ENCODE peak calls at places on chromosomes 13 and 19, in seven cellular contexts. O is Ammon's horn; Y is choroid plexus epithelial cell; L is myocyte; P is NAMALWA; W is glutamatergic neuron; F is naive thymus-derived CD4-positive, alpha-beta T cell. Q is an unnamed sample.

GRCh38 chr13:98629055-98629454 is 52.1 kb upstream of the STK24 start:
- DNase-seq in O (no peak), Y (no peak), L (no peak), P (no peak), W (no peak), F (no peak), Q (no peak)

GRCh38 chr13:94162289-94162688 is 317.2 kb downstream of the DCT start:
- DNase-seq in O (no peak), Y (no peak), L (no peak), P (no peak), W (no peak), F (no peak), Q (peak)

GRCh38 chr13:99987180-99988047 is 5.8 kb downstream of the ZIC2 start:
- DNase-seq in O (no peak), Y (no peak), L (no peak), P (no peak), W (peak), F (no peak), Q (no peak)

GRCh38 chr13:22945321-22946226 is 235.2 kb upstream of the SGCG start:
- DNase-seq in O (no peak), Y (no peak), L (no peak), P (no peak), W (no peak), F (no peak), Q (no peak)

GRCh38 chr19:32924200-32924599 is 47.6 kb downstream of the CEP89 start:
- DNase-seq in O (no peak), Y (no peak), L (no peak), P (no peak), W (no peak), F (no peak), Q (no peak)

GRCh38 chr13:43805681-43806128 is 18.9 kb upstream of the ENOX1 start:
- DNase-seq in O (no peak), Y (peak), L (no peak), P (no peak), W (no peak), F (no peak), Q (no peak)

GRCh38 chr19:33193864-33194362 is at the start of gene LRP3:
- DNase-seq in O (peak), Y (peak), L (peak), P (no peak), W (peak), F (no peak), Q (no peak)

GRCh38 chr19:19480688-19481087 is 34.7 kb downstream of the TSSK6 start:
- DNase-seq in O (no peak), Y (no peak), L (peak), P (no peak), W (no peak), F (no peak), Q (no peak)

GRCh38 chr13:42101821-42102580 is 53.6 kb downstream of the DGKH start:
- DNase-seq in O (no peak), Y (no peak), L (no peak), P (no peak), W (no peak), F (no peak), Q (no peak)

GRCh38 chr19:4241824-4242430 is 5.0 kb upstream of the YJU2 start:
- DNase-seq in O (peak), Y (no peak), L (no peak), P (no peak), W (no peak), F (no peak), Q (no peak)

GRCh38 chr19:6616011-6616410 is 25.1 kb upstream of the CD70 start:
- DNase-seq in O (no peak), Y (no peak), L (no peak), P (no peak), W (no peak), F (no peak), Q (no peak)

GRCh38 chr19:18469245-18470107 is 31.5 kb upstream of the ISYNA1 start:
- DNase-seq in O (peak), Y (peak), L (peak), P (peak), W (peak), F (peak), Q (peak)

GRCh38 chr19:973726-974563 is 10.2 kb upstream of the WDR18 start:
- DNase-seq in O (no peak), Y (no peak), L (no peak), P (no peak), W (peak), F (no peak), Q (no peak)

GRCh38 chr13:113616281-113616906 is 31.8 kb downstream of the TFDP1 start:
- DNase-seq in O (no peak), Y (peak), L (no peak), P (no peak), W (no peak), F (no peak), Q (peak)

GRCh38 chr13:97279913-97280312 is 57.8 kb downstream of the MBNL2 start:
- DNase-seq in O (no peak), Y (peak), L (no peak), P (no peak), W (no peak), F (no peak), Q (no peak)

GRCh38 chr13:102699419-102699961 is 4.6 kb upstream of the METTL21C start:
- DNase-seq in O (no peak), Y (no peak), L (no peak), P (no peak), W (peak), F (no peak), Q (no peak)

Q was measured in KBM-7.